ENCODE peak calls at places on chromosomes 7 and 10, in six cellular contexts. M, E, V, P, D and O are unnamed samples.

GRCh38 chr10:5665380-5666323 is 743 bp downstream of the ASB13 start:
- DNase-seq in M (no peak), E (no peak), V (peak; percentile 33), P (no peak), D (peak; percentile 28), O (no peak)

GRCh38 chr10:70418713-70419112 is 14.8 kb downstream of the EIF4EBP2 start:
- DNase-seq in M (no peak), E (no peak), V (no peak), P (no peak), D (no peak), O (no peak)

GRCh38 chr7:99219185-99219767 is 11.4 kb upstream of the KPNA7 start:
- DNase-seq in M (no peak), E (no peak), V (no peak), P (no peak), D (peak; percentile 45), O (no peak)

GRCh38 chr10:32446701-32447406 is 914 bp downstream of the CCDC7 start:
- DNase-seq in M (peak; percentile 9), E (peak; percentile 1), V (peak; percentile 78), P (no peak), D (no peak), O (peak; percentile 0)

GRCh38 chr10:59991661-59992060 is 85.3 kb upstream of the CCDC6 start:
- DNase-seq in M (no peak), E (peak; percentile 56), V (peak; percentile 19), P (no peak), D (no peak), O (no peak)

GRCh38 chr7:14747701-14748100 is 154.8 kb downstream of the DGKB start:
- DNase-seq in M (no peak), E (no peak), V (no peak), P (no peak), D (no peak), O (no peak)

GRCh38 chr10:85100495-85100894 is 772.1 kb downstream of the CCSER2 start:
- DNase-seq in M (no peak), E (no peak), V (no peak), P (no peak), D (no peak), O (no peak)

GRCh38 chr10:91462423-91462822 is 52.3 kb downstream of the HECTD2 start:
- DNase-seq in M (no peak), E (no peak), V (no peak), P (no peak), D (no peak), O (no peak)

GRCh38 chr10:66717221-66717981 is 208.4 kb upstream of the LRRTM3 start:
- DNase-seq in M (no peak), E (no peak), V (no peak), P (no peak), D (no peak), O (no peak)

GRCh38 chr10:77604063-77604462 is 33.5 kb downstream of the KCNMA1 start:
- DNase-seq in M (no peak), E (no peak), V (no peak), P (no peak), D (no peak), O (no peak)

DNA sequence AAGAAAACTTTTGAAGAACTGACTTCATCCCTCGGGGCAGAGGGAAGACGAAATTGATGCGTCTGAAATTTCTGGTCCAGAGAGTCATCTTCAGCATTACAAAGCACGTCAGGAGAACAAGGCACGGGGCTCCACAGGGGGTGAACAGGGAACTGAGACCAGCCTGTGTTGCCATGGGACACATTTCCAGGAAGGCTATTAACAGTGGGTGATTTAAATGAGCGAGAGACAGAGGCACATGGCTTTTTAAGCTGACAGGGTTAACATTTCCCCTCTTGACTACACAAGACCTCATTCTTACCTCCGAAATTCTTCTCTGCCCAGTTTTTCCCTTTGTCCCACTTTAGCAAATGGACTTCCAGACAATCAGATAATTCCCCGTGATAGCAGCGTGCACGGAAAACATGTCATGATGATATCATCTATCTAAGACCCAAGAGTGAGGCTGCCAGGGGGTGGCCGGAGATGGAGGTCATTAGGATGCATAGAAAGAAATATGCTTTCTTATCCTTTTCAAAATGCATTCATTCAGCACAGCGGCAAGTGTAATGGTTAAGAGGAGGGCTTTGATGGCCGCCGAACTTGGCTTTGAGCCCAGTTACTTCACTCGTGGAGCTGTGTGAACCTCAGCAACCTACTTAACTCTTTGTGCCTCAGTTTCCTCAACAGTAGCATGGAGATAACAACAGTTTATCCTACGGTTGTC is 248.0 kb downstream of the PRPF18 start:
- DNase-seq in M (no peak), E (no peak), V (no peak), P (no peak), D (no peak), O (peak; percentile 64)
- H3K9ac ChIP-seq in M (no peak overlapping the region), E (no peak overlapping the region), V (no peak overlapping the region), P (no peak overlapping the region), D (no peak overlapping the region), O (peak overlapping the region; percentile 45)

GRCh38 chr7:25777969-25778767 is 373.8 kb upstream of the NFE2L3 start:
- DNase-seq in M (no peak), E (no peak), V (no peak), P (no peak), D (no peak), O (no peak)
- TF ChIP-seq ZNF274 in M (no peak), E (no peak), V (no peak), P (no peak), D (no peak), O (no peak)

GRCh38 chr7:3082831-3083230 is 39.2 kb upstream of the CARD11 start:
- DNase-seq in M (no peak), E (no peak), V (peak; percentile 12), P (no peak), D (no peak), O (no peak)
- H3K9ac ChIP-seq in M (no peak overlapping the region), E (no peak overlapping the region), V (no peak overlapping the region), P (no peak overlapping the region), D (no peak overlapping the region), O (no peak overlapping the region)

DNA sequence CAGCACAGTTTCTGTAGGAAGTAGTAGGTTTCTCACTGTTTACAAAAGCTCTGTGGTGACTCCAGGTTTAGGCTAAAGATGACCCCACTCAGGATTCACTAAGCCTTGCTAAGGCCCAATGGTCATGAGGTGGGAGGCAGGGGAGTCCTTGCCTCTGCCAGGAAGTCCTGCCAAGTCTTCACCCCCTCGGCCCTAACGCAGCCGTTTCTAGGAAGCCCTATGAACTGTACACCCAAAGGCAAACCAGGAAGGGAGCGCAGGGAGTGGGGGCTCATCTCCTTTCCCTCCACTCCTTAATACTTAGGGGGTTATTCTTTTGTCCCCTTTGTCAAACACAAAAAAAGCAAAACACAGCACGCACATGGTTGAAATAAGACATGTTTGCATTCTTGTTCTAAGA is 64.6 kb downstream of the CTBP2 start:
- DNase-seq in M (no peak), E (no peak), V (no peak), P (no peak), D (no peak), O (no peak)
- TF ChIP-seq ZNF274 in M (no peak), E (no peak), V (no peak), P (no peak), D (no peak), O (no peak)

GRCh38 chr7:98180751-98181150 is 30.5 kb upstream of the BHLHA15 start:
- DNase-seq in M (no peak), E (no peak), V (no peak), P (no peak), D (no peak), O (no peak)

GRCh38 chr7:98187138-98187502 is 24.1 kb upstream of the BHLHA15 start:
- DNase-seq in M (no peak), E (no peak), V (no peak), P (no peak), D (no peak), O (no peak)

GRCh38 chr7:98189559-98189958 is 21.7 kb upstream of the BHLHA15 start:
- DNase-seq in M (no peak), E (no peak), V (no peak), P (no peak), D (no peak), O (no peak)

GRCh38 chr7:98186452-98187137 is 24.6 kb upstream of the BHLHA15 start:
- DNase-seq in M (no peak), E (no peak), V (peak; percentile 18), P (no peak), D (no peak), O (no peak)

GRCh38 chr7:98185101-98185500 is 26.1 kb upstream of the BHLHA15 start:
- DNase-seq in M (no peak), E (no peak), V (no peak), P (no peak), D (no peak), O (no peak)
- H3K9ac ChIP-seq in M (no peak overlapping the region), E (no peak overlapping the region), V (no peak overlapping the region), P (no peak overlapping the region), D (no peak overlapping the region), O (no peak overlapping the region)

DNA sequence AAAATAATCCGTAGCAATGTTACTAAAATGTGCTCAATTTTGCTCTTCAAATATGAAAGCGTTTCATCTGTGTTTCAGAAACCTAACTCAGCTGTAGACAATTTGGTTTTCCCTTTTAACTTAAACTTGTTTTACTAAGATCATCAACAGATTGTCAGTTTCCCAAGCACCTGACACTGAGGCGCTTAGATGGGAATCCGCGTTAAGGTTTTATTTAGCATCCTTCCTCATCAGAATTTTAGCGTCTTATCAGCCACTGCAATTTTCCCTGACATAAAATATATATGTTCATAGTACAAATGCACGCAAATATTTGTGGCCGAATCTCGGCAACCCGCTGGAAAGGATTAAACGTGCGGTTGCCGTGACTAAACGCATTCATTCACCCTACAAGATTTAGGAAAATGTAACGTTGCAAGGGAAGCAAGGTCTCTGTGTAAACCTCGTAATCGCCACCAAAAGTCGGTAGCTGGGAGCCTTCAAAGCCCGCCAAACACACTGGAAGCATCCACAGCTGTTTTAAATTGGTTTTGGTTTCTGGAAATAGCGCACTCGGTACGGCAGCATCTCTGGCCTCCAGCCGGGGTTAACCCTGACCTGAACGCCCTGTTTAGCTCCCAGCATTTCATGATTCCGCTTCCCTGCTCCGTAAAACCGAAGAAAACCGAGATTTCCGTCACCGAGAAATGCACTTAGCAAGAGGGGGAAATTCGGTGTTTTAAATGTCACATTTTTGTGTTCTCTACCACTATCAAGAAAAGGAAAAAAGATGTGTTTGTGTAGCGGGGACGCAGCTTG is 970 bp downstream of the SGCE start:
- DNase-seq in M (no peak), E (no peak), V (no peak), P (no peak), D (no peak), O (no peak)
- TF ChIP-seq ZNF274 in M (no peak), E (no peak), V (no peak), P (no peak), D (no peak), O (no peak)

GRCh38 chr7:27141591-27142561 is 1.6 kb downstream of the HOXA5 start:
- DNase-seq in M (no peak), E (no peak), V (no peak), P (no peak), D (peak; percentile 63), O (peak; percentile 48)
- H3K9ac ChIP-seq in M (no peak overlapping the region), E (no peak overlapping the region), V (no peak overlapping the region), P (no peak overlapping the region), D (peak overlapping the region; percentile 67), O (peak overlapping the region; percentile 76)